ENCODE peak calls at places on chromosomes 12 and 14, in five cellular contexts. R, X, C, U and H are unnamed samples.

GRCh38 chr12:6788972-6789905 is at the start of gene CD4:
- DNase-seq in R (no peak), X (no peak), C (no peak), U (no peak), H (no peak)

GRCh38 chr14:26597136-26598080 is at the start of gene NOVA1:
- DNase-seq in R (no peak), X (no peak), C (no peak), U (no peak), H (no peak)

GRCh38 chr12:2395352-2395977 is 342.7 kb downstream of the CACNA1C start:
- DNase-seq in R (peak), X (peak), C (no peak), U (peak), H (peak)

GRCh38 chr12:31029916-31030562 is 43.6 kb upstream of the DDX11 start:
- DNase-seq in R (no peak), X (peak), C (no peak), U (no peak), H (no peak)

GRCh38 chr12:57590892-57591566 is at the start of gene PIP4K2C:
- DNase-seq in R (peak), X (peak), C (no peak), U (peak), H (peak)

GRCh38 chr14:69259531-69260245 is at the start of gene GALNT16:
- DNase-seq in R (no peak), X (no peak), C (no peak), U (peak), H (no peak)

GRCh38 chr12:30517320-30517719 is 178.3 kb downstream of the IPO8 start:
- DNase-seq in R (no peak), X (no peak), C (no peak), U (no peak), H (no peak)

GRCh38 chr12:58161773-58162172 is 220.4 kb downstream of the ATP23 start:
- DNase-seq in R (no peak), X (no peak), C (no peak), U (no peak), H (no peak)

GRCh38 chr12:88952543-88952942 is 372.3 kb upstream of the KITLG start:
- DNase-seq in R (peak), X (no peak), C (no peak), U (peak), H (no peak)

GRCh38 chr14:105317546-105317945 is 3.0 kb downstream of the PACS2 start:
- DNase-seq in R (peak), X (no peak), C (no peak), U (peak), H (no peak)

GRCh38 chr12:138171-138897 is 71.8 kb downstream of the IQSEC3 start:
- DNase-seq in R (no peak), X (no peak), C (no peak), U (no peak), H (no peak)

DNA sequence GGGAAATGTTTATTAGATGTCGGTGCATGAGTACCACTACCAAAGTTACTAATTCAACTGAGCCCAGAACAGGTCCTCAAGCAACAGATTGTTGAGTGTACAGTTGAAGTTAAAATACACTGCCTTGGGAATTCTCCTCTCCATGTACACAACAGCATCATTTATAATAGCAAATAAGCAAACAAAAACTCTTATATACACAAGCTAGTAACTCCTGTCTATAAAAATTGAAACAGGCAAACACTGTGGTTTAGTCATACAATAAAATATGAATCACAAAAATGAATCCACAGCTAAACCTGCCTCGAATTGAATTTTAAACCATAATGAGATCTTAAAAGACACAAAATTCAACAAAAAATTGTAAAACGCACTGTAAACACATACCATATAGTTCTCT is 681.1 kb downstream of the C12orf50 start:
- DNase-seq in R (no peak), X (no peak), C (no peak), U (no peak), H (no peak)
- H3K4me3 ChIP-seq in R (no peak), X (no peak), C (no peak), U (no peak), H (no peak)

DNA sequence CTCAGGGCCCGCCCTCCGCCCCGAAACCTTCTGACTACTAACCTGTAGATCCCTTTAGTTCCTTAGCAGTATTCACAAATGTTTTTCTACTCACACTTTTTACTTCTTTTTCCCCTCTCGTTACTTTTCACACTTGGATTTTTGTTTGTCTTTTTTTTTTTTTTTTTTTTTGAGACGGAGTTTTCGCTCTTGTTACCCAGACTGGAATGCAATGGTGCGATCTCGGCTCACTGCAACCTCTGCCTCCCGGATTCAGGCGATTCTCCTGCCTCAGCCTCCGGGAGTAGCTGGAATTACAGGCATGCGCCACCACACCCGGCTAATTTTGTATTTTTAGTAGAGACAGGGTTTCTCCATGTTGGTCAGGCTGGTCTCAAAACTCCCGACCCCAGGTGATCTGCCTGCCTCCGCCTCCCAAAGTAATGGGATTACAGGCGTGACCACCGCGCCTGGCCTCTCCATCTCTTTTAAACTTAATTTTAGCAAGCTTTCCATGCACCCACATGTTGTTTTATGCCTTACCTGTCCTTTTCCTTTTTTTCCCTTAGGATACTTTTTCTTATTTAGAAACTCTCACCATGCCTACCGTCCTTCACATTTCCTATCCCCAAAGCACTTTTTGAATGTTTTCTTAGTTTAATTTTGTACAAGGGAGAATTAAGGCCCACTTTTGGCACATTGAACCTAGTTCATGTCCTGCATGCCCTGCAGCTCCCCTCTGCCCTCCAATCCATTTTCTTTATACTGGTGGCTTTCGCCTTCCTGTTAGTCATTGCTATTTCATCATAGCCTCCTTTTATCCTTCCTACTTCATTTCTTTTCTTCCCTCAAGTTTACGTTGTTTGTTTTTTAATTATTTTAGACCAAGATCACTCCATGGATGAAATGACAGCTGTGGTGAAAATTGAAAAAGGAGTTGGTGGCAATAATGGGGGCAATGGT is 1.1 kb downstream of the SP1 start:
- DNase-seq in R (peak), X (no peak), C (no peak), U (peak), H (no peak)
- TF ChIP-seq CTCF in R (no peak), X (no peak), C (no peak), U (no peak), H (no peak)

DNA sequence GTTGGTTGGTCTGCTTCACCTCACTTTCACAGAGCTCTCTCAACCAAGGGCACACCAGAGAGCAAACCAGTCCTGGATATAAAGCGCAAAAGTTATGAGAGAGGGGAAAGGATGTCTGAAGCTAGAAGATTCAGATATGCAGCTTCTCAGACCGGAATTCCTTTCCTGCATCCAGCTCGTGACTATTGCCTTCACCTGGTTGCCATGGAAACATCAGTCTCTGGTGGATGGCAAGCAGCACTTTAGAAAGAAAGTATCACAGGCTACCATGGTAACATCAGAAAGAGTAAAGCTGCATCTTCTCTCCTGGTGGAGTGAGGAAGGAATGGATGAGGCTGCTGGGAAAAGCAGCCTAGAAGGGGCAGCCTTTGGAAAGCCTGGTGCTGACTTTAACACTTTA is 13.7 kb downstream of the REM2 start:
- DNase-seq in R (no peak), X (no peak), C (no peak), U (no peak), H (no peak)
- H3K4me3 ChIP-seq in R (no peak), X (no peak), C (no peak), U (no peak), H (no peak)

GRCh38 chr12:34625116-34625515 is 602.8 kb downstream of the ALG10 start:
- DNase-seq in R (peak), X (peak), C (no peak), U (no peak), H (peak)
- TF ChIP-seq CTCF in R (no peak), X (peak), C (peak), U (no peak), H (peak)

GRCh38 chr12:56571131-56571530 is 49.5 kb downstream of the RBMS2 start:
- DNase-seq in R (no peak), X (no peak), C (no peak), U (no peak), H (no peak)

GRCh38 chr12:56565510-56566101 is 44.0 kb downstream of the RBMS2 start:
- DNase-seq in R (peak), X (no peak), C (peak), U (peak), H (peak)
- H3K4me3 ChIP-seq in R (no peak), X (no peak), C (no peak), U (no peak), H (no peak)

DNA sequence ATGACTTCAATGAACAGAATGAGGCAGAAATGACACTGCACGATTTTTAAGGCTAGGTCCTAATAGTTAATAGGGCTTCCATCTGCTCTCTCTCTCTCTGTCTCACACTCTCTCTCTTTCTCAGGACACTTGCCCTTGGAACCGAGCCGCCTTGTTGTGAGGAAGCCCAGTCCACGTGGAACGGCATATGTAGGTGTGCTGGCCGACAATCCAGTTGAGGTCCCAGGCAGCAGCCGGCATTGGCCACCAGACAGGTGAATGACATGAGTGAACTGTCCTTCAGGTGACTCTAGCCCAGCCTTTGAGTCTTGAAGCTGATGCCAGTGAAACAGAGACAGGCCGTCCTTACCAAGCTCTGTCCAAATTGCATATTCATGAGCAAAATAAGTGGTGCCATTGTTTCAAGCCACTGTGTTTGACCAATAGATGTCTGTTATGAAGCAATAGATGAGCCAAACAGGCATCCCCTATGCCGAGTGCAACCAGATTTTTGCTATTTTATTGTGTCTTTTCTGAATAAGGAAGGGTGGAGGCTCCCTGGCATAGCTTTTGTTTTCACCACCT is 217.5 kb upstream of the LHX5 start:
- DNase-seq in R (no peak), X (no peak), C (no peak), U (no peak), H (no peak)
- TF ChIP-seq CTCF in R (no peak), X (no peak), C (no peak), U (no peak), H (no peak)